ENCODE peak calls at places on chromosomes 3 and 15, in four cellular contexts. X is DND-41, W is A549, T is pancreas. R is an unnamed sample.

GRCh38 chr15:67674983-67675382 is 132.5 kb downstream of the MAP2K5 start:
- DNase-seq in W (no peak), X (no peak), T (no peak), R (no peak)

GRCh38 chr3:134754768-134755559 is 40.1 kb upstream of the EPHB1 start:
- DNase-seq in X (peak; percentile 64), T (peak; percentile 27), W (peak; percentile 22), R (peak; percentile 66)

GRCh38 chr3:53486961-53487654 is 7.3 kb upstream of the CACNA1D start:
- DNase-seq in X (no peak), W (no peak), T (no peak), R (no peak)

GRCh38 chr15:92095691-92096090 is 242.2 kb downstream of the SLCO3A1 start:
- DNase-seq in W (no peak), T (no peak), X (no peak), R (no peak)

GRCh38 chr3:82093641-82094040 is 332.2 kb upstream of the GBE1 start:
- DNase-seq in W (no peak), T (no peak), X (no peak), R (no peak)

GRCh38 chr3:113498221-113499005 is 16.5 kb downstream of the SPICE1 start:
- DNase-seq in X (no peak), T (no peak), W (no peak), R (no peak)

GRCh38 chr3:14274999-14275961 is 96.7 kb downstream of the LSM3 start:
- DNase-seq in W (no peak), X (peak; percentile 10), T (no peak), R (no peak)

GRCh38 chr3:141349711-141350110 is 18.6 kb upstream of the ZBTB38 start:
- DNase-seq in W (no peak), T (no peak), X (no peak), R (no peak)

GRCh38 chr3:106628407-106628806 is 748.8 kb upstream of the CCDC54 start:
- DNase-seq in X (peak; percentile 13), W (no peak), T (no peak), R (no peak)

GRCh38 chr15:31136016-31136415 is 34.5 kb upstream of the TRPM1 start:
- DNase-seq in T (no peak), W (peak; percentile 49), X (no peak), R (no peak)

GRCh38 chr3:187041362-187042061 is 97.8 kb downstream of the RPL39L start:
- DNase-seq in W (no peak), T (no peak), X (peak; percentile 6), R (no peak)

GRCh38 chr3:146280859-146281258 is 30.0 kb upstream of the PLSCR4 start:
- DNase-seq in X (no peak), T (no peak), W (no peak), R (no peak)

GRCh38 chr15:81380668-81381067 is 6.7 kb upstream of the TMC3 start:
- DNase-seq in W (no peak), T (no peak), X (no peak), R (no peak)

GRCh38 chr3:4835616-4836043 is 143.6 kb upstream of the BHLHE40 start:
- DNase-seq in X (peak; percentile 72), W (no peak), T (no peak), R (no peak)

GRCh38 chr3:4977001-4977888 is 2.0 kb upstream of the BHLHE40 start:
- DNase-seq in T (peak; percentile 82), W (peak; percentile 62), X (peak; percentile 66), R (peak; percentile 85)

GRCh38 chr15:76988874-76989780 is 5.8 kb upstream of the PSTPIP1 start:
- DNase-seq in W (no peak), X (no peak), T (no peak), R (no peak)

GRCh38 chr3:11907667-11908660 is 61.3 kb upstream of the TAMM41 start:
- DNase-seq in T (no peak), W (no peak), X (no peak), R (no peak)

GRCh38 chr3:99895706-99896441 is 78.2 kb downstream of the CMSS1 start:
- DNase-seq in W (peak; percentile 28), X (no peak), T (no peak), R (no peak)

GRCh38 chr15:79432345-79433311 is 492 bp downstream of the MINAR1 start:
- DNase-seq in T (no peak), X (no peak), W (no peak), R (no peak)

GRCh38 chr3:75048650-75049049 is 434.2 kb upstream of the CNTN3 start:
- DNase-seq in W (no peak), X (no peak), T (no peak), R (no peak)

GRCh38 chr3:19934098-19934566 is at the start of gene EFHB:
- DNase-seq in W (peak; percentile 47), X (no peak), T (peak; percentile 63), R (peak; percentile 69)

GRCh38 chr15:74385442-74386132 is 18.1 kb upstream of the CYP11A1 start:
- DNase-seq in X (no peak), T (no peak), W (no peak), R (no peak)

GRCh38 chr3:23276913-23277658 is 74.0 kb downstream of the UBE2E2 start:
- DNase-seq in T (no peak), W (no peak), X (no peak), R (no peak)

GRCh38 chr3:77150759-77151158 is 110.9 kb downstream of the ROBO2 start:
- DNase-seq in T (no peak), W (no peak), X (no peak), R (no peak)

GRCh38 chr15:91855684-91856553 is 2.4 kb downstream of the SLCO3A1 start:
- DNase-seq in T (no peak), X (no peak), W (peak; percentile 73), R (peak; percentile 73)

GRCh38 chr3:16122155-16122554 is 52.3 kb upstream of the GALNT15 start:
- DNase-seq in T (no peak), X (no peak), W (no peak), R (no peak)

GRCh38 chr3:138875754-138876664 is 41.3 kb upstream of the PIK3CB start:
- DNase-seq in W (no peak), X (no peak), T (no peak), R (no peak)

GRCh38 chr3:120163816-120164215 is 69.6 kb upstream of the GSK3B start:
- DNase-seq in W (no peak), X (no peak), T (no peak), R (no peak)

GRCh38 chr15:40289140-40289775 is 6.4 kb upstream of the ANKRD63 start:
- DNase-seq in T (peak; percentile 88), X (no peak), W (no peak), R (peak; percentile 90)

GRCh38 chr15:42274693-42274971 is 1.4 kb upstream of the TMEM87A start:
- DNase-seq in W (no peak), X (no peak), T (peak; percentile 18), R (no peak)

GRCh38 chr15:42275780-42276395 is 2.7 kb upstream of the TMEM87A start:
- DNase-seq in W (no peak), X (no peak), T (no peak), R (no peak)

GRCh38 chr15:42272768-42273098 is 268 bp upstream of the GANC start:
- DNase-seq in T (no peak), X (no peak), W (no peak), R (no peak)

GRCh38 chr15:42273099-42273899 is at the start of the genes GANC and TMEM87A:
- DNase-seq in W (peak; percentile 85), X (peak; percentile 95), T (peak; percentile 95), R (peak; percentile 99)

GRCh38 chr15:42273900-42274692 is 863 bp upstream of the TMEM87A start:
- DNase-seq in W (peak; percentile 13), T (peak; percentile 28), X (peak; percentile 60), R (peak; percentile 57)
- H3K4me3 ChIP-seq in W (peak overlapping the region; percentile 92), T (peak overlapping the region; percentile 69), X (peak overlapping the region; percentile 92), R (peak overlapping the region; percentile 60)

DNA sequence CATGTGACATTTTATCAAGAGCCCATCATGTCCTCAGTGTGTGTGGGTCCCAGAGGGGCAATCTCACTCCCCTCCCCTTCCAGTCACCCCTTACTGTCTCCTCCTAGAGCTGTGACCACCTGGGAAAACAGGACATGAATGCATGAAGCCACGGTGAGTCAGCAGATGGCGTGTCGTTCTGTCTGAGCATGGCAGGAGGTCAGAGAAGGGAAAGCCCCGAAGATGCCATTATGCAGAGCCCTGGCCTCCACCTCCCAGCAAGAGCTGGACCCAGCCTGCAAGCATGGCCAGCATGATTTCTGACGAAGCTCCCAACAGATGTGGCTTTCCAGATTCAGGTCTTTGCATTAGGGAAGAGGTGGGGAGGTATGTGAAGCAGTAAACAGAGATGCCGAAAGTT is 118.4 kb downstream of the TLE3 start:
- DNase-seq in T (no peak), X (no peak), W (peak; percentile 64), R (peak; percentile 4)
- TF ChIP-seq CTCF in T (no peak), X (no peak), W (peak; percentile 9), R (no peak)

GRCh38 chr15:71278989-71279756 is 163.9 kb downstream of the THSD4 start:
- DNase-seq in X (no peak), W (peak; percentile 78), T (peak; percentile 70), R (peak; percentile 50)
- H3K4me1 ChIP-seq in X (no peaks in the 10 kb centered on the region), W (peaks cover 81% of the 10 kb centered on the region), T (no peaks in the 10 kb centered on the region), R (peaks cover 16% of the 10 kb centered on the region)

GRCh38 chr3:72154391-72155300 is 369.7 kb upstream of the PROK2 start:
- DNase-seq in X (no peak), W (no peak), T (no peak), R (no peak)

GRCh38 chr3:72153477-72154314 is 368.7 kb upstream of the PROK2 start:
- DNase-seq in W (no peak), T (no peak), X (no peak), R (no peak)

GRCh38 chr3:72151465-72152238 is 366.7 kb upstream of the PROK2 start:
- DNase-seq in T (no peak), W (no peak), X (no peak), R (no peak)

GRCh38 chr3:72150634-72151412 is 365.9 kb upstream of the PROK2 start:
- DNase-seq in X (no peak), T (peak; percentile 39), W (no peak), R (no peak)

DNA sequence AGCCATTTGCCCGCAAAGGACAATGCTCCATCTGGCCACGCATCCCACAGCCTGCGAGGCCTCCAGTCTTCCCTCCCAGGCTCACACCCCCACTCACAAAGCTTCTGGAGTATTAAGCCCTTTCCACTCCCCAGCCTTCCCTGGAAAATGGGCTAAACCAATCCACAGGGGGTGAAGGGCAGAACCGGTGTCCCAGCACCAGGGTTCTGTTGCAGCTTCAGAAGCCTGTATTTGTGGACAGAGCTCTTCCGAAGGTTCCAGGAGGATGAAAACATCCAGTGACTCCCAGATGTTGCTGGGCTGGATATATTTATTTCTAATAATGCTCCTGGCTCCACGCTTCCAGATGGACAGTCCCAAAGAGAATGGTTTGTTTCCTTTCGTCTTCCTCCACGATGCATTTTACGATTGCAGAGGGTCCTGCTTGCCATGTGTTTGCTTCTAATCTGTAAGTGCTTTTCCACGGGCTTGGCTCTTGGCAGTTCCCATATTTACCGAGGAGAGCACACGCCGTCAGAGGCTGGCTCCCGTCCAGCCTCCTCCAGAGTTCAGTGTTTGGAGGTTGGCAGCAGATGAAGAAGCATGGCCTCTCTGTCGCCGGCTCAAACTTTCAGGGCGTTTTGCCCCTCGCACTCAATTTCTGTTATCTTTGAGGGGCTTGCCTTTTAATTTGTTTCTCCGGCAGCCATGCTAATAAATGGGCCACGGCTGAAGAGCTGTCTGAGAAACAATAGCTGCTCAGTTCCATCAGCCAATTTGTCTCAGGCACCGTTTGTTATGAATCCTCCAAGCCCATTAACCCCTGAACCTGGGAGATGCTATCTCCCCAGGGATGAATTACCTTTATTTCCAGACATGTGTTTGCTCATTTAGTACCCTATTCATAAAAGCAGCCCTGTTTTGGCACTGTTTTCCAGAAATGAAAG is 367.9 kb upstream of the PROK2 start:
- DNase-seq in X (no peak), W (peak; percentile 17), T (peak; percentile 81), R (peak; percentile 83)
- H3K4me3 ChIP-seq in X (no peak overlapping the region), W (peak overlapping the region; percentile 25), T (peak overlapping the region; percentile 15), R (no peak overlapping the region)

GRCh38 chr15:34085746-34086145 is 15.9 kb downstream of the EMC7 start:
- DNase-seq in W (no peak), T (no peak), X (no peak), R (no peak)
- TF ChIP-seq CTCF in W (no peak), T (no peak), X (no peak), R (no peak)

R was measured in thyroid gland.